ENCODE peak calls at places on chromosomes 3 and 15, in five cellular contexts. E, S, L, R and T are unnamed samples.

GRCh38 chr15:50881121-50882048 is 27.1 kb upstream of the AP4E1 start:
- DNase-seq in E (peak; percentile 5), S (no peak), L (no peak), R (no peak), T (peak; percentile 21)

GRCh38 chr3:12944413-12944812 is 103.0 kb upstream of the RPL32 start:
- DNase-seq in E (no peak), S (no peak), L (no peak), R (no peak), T (peak; percentile 67)

GRCh38 chr15:100780208-100780800 is 99.3 kb upstream of the ALDH1A3 start:
- DNase-seq in E (no peak), S (no peak), L (no peak), R (no peak), T (no peak)

GRCh38 chr15:44243146-44243545 is 45.4 kb upstream of the GOLM2 start:
- DNase-seq in E (no peak), S (no peak), L (no peak), R (no peak), T (no peak)

GRCh38 chr3:188595890-188596376 is 442.0 kb downstream of the LPP start:
- DNase-seq in E (peak; percentile 89), S (no peak), L (no peak), R (no peak), T (peak; percentile 80)

GRCh38 chr15:44738340-44738984 is 2.1 kb downstream of the TRIM69 start:
- DNase-seq in E (peak; percentile 67), S (no peak), L (no peak), R (peak; percentile 20), T (no peak)

GRCh38 chr3:137978328-137978727 is 31.6 kb upstream of the CLDN18 start:
- DNase-seq in E (no peak), S (no peak), L (no peak), R (no peak), T (no peak)

GRCh38 chr3:13715167-13715954 is 164.5 kb downstream of the WNT7A start:
- DNase-seq in E (no peak), S (peak; percentile 6), L (peak; percentile 3), R (no peak), T (no peak)

GRCh38 chr3:123153124-123153523 is 48.6 kb upstream of the SEC22A start:
- DNase-seq in E (no peak), S (no peak), L (no peak), R (no peak), T (no peak)

GRCh38 chr3:135784557-135784956 is 181.0 kb upstream of the PPP2R3A start:
- DNase-seq in E (no peak), S (no peak), L (no peak), R (no peak), T (no peak)

GRCh38 chr3:8938021-8938420 is 25.3 kb downstream of the RAD18 start:
- DNase-seq in E (peak; percentile 72), S (no peak), L (no peak), R (no peak), T (peak; percentile 61)

GRCh38 chr3:38457111-38458003 is 3.7 kb downstream of the ACVR2B start:
- DNase-seq in E (peak; percentile 24), S (no peak), L (no peak), R (no peak), T (peak; percentile 18)

GRCh38 chr15:96703087-96703486 is 372.6 kb downstream of the NR2F2 start:
- DNase-seq in E (no peak), S (no peak), L (no peak), R (peak; percentile 57), T (no peak)

GRCh38 chr3:10272977-10273376 is 19.8 kb downstream of the GHRL start:
- DNase-seq in E (no peak), S (no peak), L (no peak), R (no peak), T (no peak)

GRCh38 chr3:113070226-113071220 is 79.7 kb downstream of the GTPBP8 start:
- DNase-seq in E (peak; percentile 41), S (no peak), L (no peak), R (no peak), T (peak; percentile 39)

GRCh38 chr3:190558796-190559195 is 44.9 kb downstream of the IL1RAP start:
- DNase-seq in E (no peak), S (no peak), L (no peak), R (no peak), T (no peak)

GRCh38 chr15:97993310-97993738 is 32.8 kb downstream of the ARRDC4 start:
- DNase-seq in E (no peak), S (no peak), L (no peak), R (no peak), T (no peak)

GRCh38 chr3:52671676-52672075 is 14.0 kb downstream of the PBRM1 start:
- DNase-seq in E (no peak), S (no peak), L (no peak), R (no peak), T (no peak)

GRCh38 chr15:94168250-94168649 is 63.1 kb upstream of the MCTP2 start:
- DNase-seq in E (no peak), S (no peak), L (no peak), R (no peak), T (no peak)

GRCh38 chr3:29335921-29336320 is 55.0 kb downstream of the RBMS3 start:
- DNase-seq in E (no peak), S (no peak), L (no peak), R (no peak), T (peak; percentile 47)

GRCh38 chr3:124597273-124597672 is 133.0 kb upstream of the UMPS start:
- DNase-seq in E (no peak), S (peak; percentile 50), L (no peak), R (no peak), T (no peak)

GRCh38 chr15:77497942-77498361 is 77.3 kb downstream of the HMG20A start:
- DNase-seq in E (peak; percentile 33), S (peak; percentile 43), L (no peak), R (no peak), T (peak; percentile 45)

GRCh38 chr3:43688245-43688650 is 2.5 kb upstream of the ABHD5 start:
- DNase-seq in E (no peak), S (no peak), L (peak; percentile 52), R (no peak), T (no peak)

GRCh38 chr3:141000027-141000663 is 51.0 kb upstream of the SPSB4 start:
- DNase-seq in E (peak; percentile 49), S (peak; percentile 68), L (peak; percentile 63), R (peak; percentile 48), T (peak; percentile 34)

GRCh38 chr3:47664519-47664918 is 85.9 kb upstream of the CSPG5 start:
- DNase-seq in E (peak; percentile 15), S (no peak), L (no peak), R (no peak), T (no peak)

GRCh38 chr3:158531334-158531733 is 39.7 kb upstream of the MLF1 start:
- DNase-seq in E (no peak), S (no peak), L (no peak), R (no peak), T (no peak)

GRCh38 chr15:69559440-69560215 is 107.0 kb downstream of the RPLP1 start:
- DNase-seq in E (no peak), S (no peak), L (no peak), R (no peak), T (no peak)

GRCh38 chr3:123871946-123872345 is 12.2 kb downstream of the MYLK start:
- DNase-seq in E (peak; percentile 67), S (no peak), L (no peak), R (no peak), T (no peak)

GRCh38 chr3:129442486-129442885 is 2.5 kb downstream of the IFT122 start:
- DNase-seq in E (no peak), S (no peak), L (no peak), R (no peak), T (no peak)

GRCh38 chr3:195083659-195084058 is 187.3 kb downstream of the XXYLT1 start:
- DNase-seq in E (no peak), S (peak; percentile 6), L (no peak), R (no peak), T (no peak)

GRCh38 chr15:75695634-75696302 is 16.9 kb downstream of the CSPG4 start:
- DNase-seq in E (no peak), S (no peak), L (no peak), R (no peak), T (no peak)

GRCh38 chr3:191065183-191065805 is 133.7 kb upstream of the OSTN start:
- DNase-seq in E (no peak), S (no peak), L (no peak), R (no peak), T (peak; percentile 49)

GRCh38 chr15:70292511-70292760 is 194.7 kb upstream of the TLE3 start:
- DNase-seq in E (no peak), S (no peak), L (no peak), R (no peak), T (no peak)

GRCh38 chr15:39743611-39744010 is 39.0 kb downstream of the FSIP1 start:
- DNase-seq in E (no peak), S (no peak), L (no peak), R (no peak), T (no peak)

GRCh38 chr3:49007771-49008528 is 759 bp downstream of the WDR6 start:
- DNase-seq in E (peak; percentile 86), S (peak; percentile 89), L (peak; percentile 88), R (peak; percentile 86), T (peak; percentile 90)

GRCh38 chr3:46880884-46881818 is 3.6 kb downstream of the PTH1R start:
- DNase-seq in E (no peak), S (no peak), L (no peak), R (no peak), T (no peak)

GRCh38 chr3:61371123-61371522 is 119.9 kb upstream of the FHIT start:
- DNase-seq in E (peak; percentile 5), S (no peak), L (no peak), R (peak; percentile 15), T (no peak)
- H3K4me3 ChIP-seq in E (no peak overlapping the region), S (no peak overlapping the region), L (no peak overlapping the region), R (no peak overlapping the region), T (no peak overlapping the region)

GRCh38 chr15:89408512-89409183 is 74.0 kb upstream of the POLG start:
- DNase-seq in E (peak; percentile 21), S (no peak), L (no peak), R (no peak), T (no peak)
- H3K4me3 ChIP-seq in E (no peak overlapping the region), S (peak overlapping the region; percentile 28), L (peak overlapping the region; percentile 36), R (no peak overlapping the region), T (peak overlapping the region; percentile 16)

DNA sequence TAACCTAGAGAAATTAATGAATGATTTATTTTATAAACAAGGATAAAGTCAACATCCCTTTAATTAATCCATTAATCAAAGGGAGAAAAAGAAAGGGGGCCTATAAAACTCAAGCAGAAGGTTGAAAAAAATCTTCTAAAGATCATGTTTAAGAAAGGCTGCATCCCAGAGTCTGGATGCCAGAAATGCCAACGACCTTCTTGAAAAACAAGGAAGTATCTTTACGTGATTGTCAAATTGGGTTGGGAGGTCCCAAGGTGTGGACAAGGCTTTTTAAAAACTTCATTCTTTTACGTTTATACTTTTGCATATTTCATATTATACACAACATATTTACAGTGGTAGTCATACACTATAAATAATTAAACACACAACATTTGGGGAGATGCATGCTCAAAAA is 1.6 kb downstream of the GOLGB1 start:
- DNase-seq in E (no peak), S (no peak), L (no peak), R (no peak), T (no peak)
- H3K4me3 ChIP-seq in E (peak overlapping the region; percentile 67), S (peak overlapping the region; percentile 93), L (peak overlapping the region; percentile 83), R (peak overlapping the region; percentile 69), T (peak overlapping the region; percentile 74)

DNA sequence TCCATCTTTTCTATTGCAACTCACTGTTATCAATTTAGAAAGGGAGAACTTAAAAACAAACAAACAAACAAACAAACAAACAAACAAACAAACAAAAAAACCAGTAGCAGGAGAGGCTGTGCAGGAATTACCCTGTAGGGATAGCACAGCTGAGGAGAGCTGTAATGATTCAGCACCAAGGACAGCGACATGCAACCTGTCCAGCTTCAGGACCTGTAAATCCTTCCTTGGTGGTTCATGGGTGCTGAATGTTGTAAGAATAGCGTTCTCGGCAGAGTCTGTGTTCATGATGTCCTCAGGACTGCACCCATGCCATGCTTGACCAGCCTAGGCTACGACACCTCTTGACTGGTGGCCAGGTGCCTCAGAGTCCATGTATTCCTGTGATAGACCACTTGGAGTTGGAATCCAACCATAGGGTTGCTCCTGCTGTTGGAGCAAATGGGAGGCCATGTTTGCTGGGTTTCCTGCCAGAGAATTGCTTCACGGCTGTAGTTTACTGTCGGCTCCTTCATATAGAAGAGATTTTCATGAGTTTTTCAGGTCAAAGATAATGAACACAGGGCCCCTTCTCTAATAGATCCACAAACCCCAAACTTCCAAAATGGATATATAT is 65.9 kb downstream of the CACNA2D3 start:
- DNase-seq in E (peak; percentile 34), S (peak; percentile 56), L (peak; percentile 42), R (peak; percentile 81), T (peak; percentile 56)
- H3K4me3 ChIP-seq in E (no peak overlapping the region), S (no peak overlapping the region), L (no peak overlapping the region), R (no peak overlapping the region), T (no peak overlapping the region)